ENCODE peak calls at places on chromosomes 2 and 18, in four cellular contexts. One of them, this sample, is unnamed.

GRCh38 chr2:127651987-127652550 is 6.1 kb downstream of the GPR17 start:
- DNase-seq in kidney: peak; percentile 64
- DNase-seq in GM23248: no peak
- DNase-seq in fibroblast of lung: no peak
- DNase-seq in this sample: no peak

GRCh38 chr2:120395686-120396518 is 50.0 kb downstream of the INHBB start:
- DNase-seq in kidney: peak; percentile 75
- DNase-seq in GM23248: no peak
- DNase-seq in fibroblast of lung: peak; percentile 4
- DNase-seq in this sample: peak; percentile 57

GRCh38 chr2:130819226-130819914 is 17.3 kb upstream of the ARHGEF4 start:
- DNase-seq in kidney: no peak
- DNase-seq in GM23248: no peak
- DNase-seq in fibroblast of lung: no peak
- DNase-seq in this sample: no peak

GRCh38 chr2:54673501-54673998 is 49.9 kb upstream of the EML6 start:
- DNase-seq in kidney: peak; percentile 89
- DNase-seq in GM23248: peak; percentile 69
- DNase-seq in fibroblast of lung: no peak
- DNase-seq in this sample: peak; percentile 53

GRCh38 chr2:196337618-196337953 is 166.2 kb upstream of the STK17B start:
- DNase-seq in kidney: no peak
- DNase-seq in GM23248: no peak
- DNase-seq in fibroblast of lung: no peak
- DNase-seq in this sample: no peak

GRCh38 chr2:943821-944220 is 6.8 kb upstream of the SNTG2 start:
- DNase-seq in kidney: no peak
- DNase-seq in GM23248: no peak
- DNase-seq in fibroblast of lung: no peak
- DNase-seq in this sample: peak; percentile 32

GRCh38 chr2:20614201-20615045 is 36.5 kb downstream of the HS1BP3 start:
- DNase-seq in kidney: peak; percentile 78
- DNase-seq in GM23248: no peak
- DNase-seq in fibroblast of lung: peak; percentile 45
- DNase-seq in this sample: peak; percentile 88

GRCh38 chr18:43914017-43914416 is 636.7 kb upstream of the SYT4 start:
- DNase-seq in kidney: no peak
- DNase-seq in GM23248: no peak
- DNase-seq in fibroblast of lung: no peak
- DNase-seq in this sample: no peak

GRCh38 chr18:57430166-57430958 is 4.8 kb upstream of the ONECUT2 start:
- DNase-seq in kidney: no peak
- DNase-seq in GM23248: no peak
- DNase-seq in fibroblast of lung: no peak
- DNase-seq in this sample: peak; percentile 83

GRCh38 chr18:48922203-48922800 is 28.5 kb downstream of the SMAD7 start:
- DNase-seq in kidney: peak; percentile 37
- DNase-seq in GM23248: peak; percentile 21
- DNase-seq in fibroblast of lung: no peak
- DNase-seq in this sample: no peak

GRCh38 chr2:26164641-26165211 is 8.2 kb upstream of the GAREM2 start:
- DNase-seq in kidney: no peak
- DNase-seq in GM23248: no peak
- DNase-seq in fibroblast of lung: no peak
- DNase-seq in this sample: peak; percentile 17

GRCh38 chr2:200509227-200509607 is 651 bp downstream of the KCTD18 start:
- DNase-seq in kidney: no peak
- DNase-seq in GM23248: peak; percentile 50
- DNase-seq in fibroblast of lung: no peak
- DNase-seq in this sample: peak; percentile 55

GRCh38 chr2:124571836-124572235 is 546.7 kb downstream of the CNTNAP5 start:
- DNase-seq in kidney: no peak
- DNase-seq in GM23248: no peak
- DNase-seq in fibroblast of lung: no peak
- DNase-seq in this sample: no peak

GRCh38 chr18:11500153-11501122 is 109.0 kb upstream of the SLC35G4 start:
- DNase-seq in kidney: peak; percentile 79
- DNase-seq in GM23248: peak; percentile 99
- DNase-seq in fibroblast of lung: peak; percentile 100
- DNase-seq in this sample: no peak

GRCh38 chr2:77999376-77999775 is 477.2 kb upstream of the LRRTM4 start:
- DNase-seq in kidney: no peak
- DNase-seq in GM23248: no peak
- DNase-seq in fibroblast of lung: no peak
- DNase-seq in this sample: no peak

GRCh38 chr2:96907405-96908041 is 37.6 kb upstream of the SEMA4C start:
- DNase-seq in kidney: peak; percentile 94
- DNase-seq in GM23248: peak; percentile 62
- DNase-seq in fibroblast of lung: peak; percentile 70
- DNase-seq in this sample: peak; percentile 93

GRCh38 chr2:176123483-176123843 is 944 bp downstream of the HOXD9 start:
- DNase-seq in kidney: no peak
- DNase-seq in GM23248: no peak
- DNase-seq in fibroblast of lung: no peak
- DNase-seq in this sample: no peak
- H3K27ac ChIP-seq in kidney: peak overlapping the region; percentile 91
- H3K27ac ChIP-seq in GM23248: no peak overlapping the region
- H3K27ac ChIP-seq in fibroblast of lung: no peak overlapping the region
- H3K27ac ChIP-seq in this sample: no peak overlapping the region

GRCh38 chr2:63051795-63052333 is 1.2 kb downstream of the OTX1 start:
- DNase-seq in kidney: peak; percentile 63
- DNase-seq in GM23248: no peak
- DNase-seq in fibroblast of lung: no peak
- DNase-seq in this sample: peak; percentile 71
- H3K9me3 ChIP-seq in kidney: no peaks in the 10 kb centered on the region
- H3K9me3 ChIP-seq in GM23248: no peaks in the 10 kb centered on the region
- H3K9me3 ChIP-seq in fibroblast of lung: no peaks in the 10 kb centered on the region
- H3K9me3 ChIP-seq in this sample: peaks cover 5% of the 10 kb centered on the region

GRCh38 chr2:46719499-46719898 is 196.1 kb downstream of the MCFD2 start:
- DNase-seq in kidney: no peak
- DNase-seq in GM23248: peak; percentile 75
- DNase-seq in fibroblast of lung: peak; percentile 92
- DNase-seq in this sample: no peak
- H3K9ac ChIP-seq in kidney: no peak overlapping the region
- H3K9ac ChIP-seq in GM23248: peak overlapping the region; percentile 80
- H3K9ac ChIP-seq in fibroblast of lung: no peak overlapping the region
- H3K9ac ChIP-seq in this sample: no peak overlapping the region

GRCh38 chr2:41926614-41927580 is 120.9 kb upstream of the PKDCC start:
- DNase-seq in kidney: peak; percentile 90
- DNase-seq in GM23248: peak; percentile 52
- DNase-seq in fibroblast of lung: no peak
- DNase-seq in this sample: no peak
- H3K27ac ChIP-seq in kidney: no peak overlapping the region
- H3K27ac ChIP-seq in GM23248: no peak overlapping the region
- H3K27ac ChIP-seq in fibroblast of lung: no peak overlapping the region
- H3K27ac ChIP-seq in this sample: no peak overlapping the region

GRCh38 chr2:239577913-239578312 is 177.1 kb upstream of the HDAC4 start:
- DNase-seq in kidney: peak; percentile 26
- DNase-seq in GM23248: no peak
- DNase-seq in fibroblast of lung: no peak
- DNase-seq in this sample: no peak
- H3K9me3 ChIP-seq in kidney: no peaks in the 10 kb centered on the region
- H3K9me3 ChIP-seq in GM23248: no peaks in the 10 kb centered on the region
- H3K9me3 ChIP-seq in fibroblast of lung: no peaks in the 10 kb centered on the region
- H3K9me3 ChIP-seq in this sample: no peaks in the 10 kb centered on the region

DNA sequence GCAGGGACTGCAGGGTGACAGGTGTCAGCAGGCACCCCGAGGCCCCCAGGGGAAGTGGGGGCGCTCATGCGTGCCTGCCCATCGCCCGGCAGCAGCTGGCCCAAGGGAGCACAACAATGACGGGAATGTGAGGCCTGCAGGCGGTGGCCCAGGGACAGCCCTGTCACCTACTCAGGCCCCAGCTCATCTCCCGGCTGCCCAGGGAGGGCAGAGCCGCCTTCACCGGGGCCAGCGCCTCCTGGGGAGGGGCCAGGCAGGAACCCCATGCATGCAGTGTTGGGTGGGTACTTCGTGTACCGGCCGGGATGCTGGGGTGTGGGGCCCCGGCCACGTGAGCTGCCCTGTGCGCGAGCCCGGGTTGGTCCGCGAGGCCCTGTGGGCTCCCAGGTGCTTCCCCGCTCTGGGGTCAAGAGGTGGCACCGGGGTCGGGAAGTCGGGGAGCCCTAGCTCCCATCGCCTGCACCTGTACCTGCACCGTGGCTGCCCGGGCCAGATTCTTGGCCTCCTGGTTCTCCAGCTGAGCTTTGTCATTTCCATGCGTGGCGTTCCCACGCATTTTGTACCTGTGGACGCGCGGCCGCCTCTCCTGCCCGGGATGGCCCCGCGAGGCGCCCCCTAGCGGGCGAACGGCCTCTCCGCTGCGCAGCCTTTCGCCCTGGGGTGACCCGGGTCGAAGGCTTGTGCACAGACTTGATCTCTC is 823 bp downstream of the KLHL30 start:
- DNase-seq in kidney: no peak
- DNase-seq in GM23248: no peak
- DNase-seq in fibroblast of lung: no peak
- DNase-seq in this sample: peak; percentile 82
- H3K9ac ChIP-seq in kidney: no peak overlapping the region
- H3K9ac ChIP-seq in GM23248: no peak overlapping the region
- H3K9ac ChIP-seq in fibroblast of lung: peak overlapping the region; percentile 28
- H3K9ac ChIP-seq in this sample: no peak overlapping the region

GRCh38 chr2:28691774-28692281 is 59.8 kb upstream of the PPP1CB start:
- DNase-seq in kidney: peak; percentile 85
- DNase-seq in GM23248: peak; percentile 46
- DNase-seq in fibroblast of lung: peak; percentile 82
- DNase-seq in this sample: peak; percentile 67

GRCh38 chr2:28692411-28692810 is 59.2 kb upstream of the PPP1CB start:
- DNase-seq in kidney: no peak
- DNase-seq in GM23248: no peak
- DNase-seq in fibroblast of lung: no peak
- DNase-seq in this sample: no peak

GRCh38 chr2:28694364-28694763 is 57.3 kb upstream of the PPP1CB start:
- DNase-seq in kidney: no peak
- DNase-seq in GM23248: no peak
- DNase-seq in fibroblast of lung: no peak
- DNase-seq in this sample: no peak

GRCh38 chr2:28695245-28695647 is 56.4 kb upstream of the PPP1CB start:
- DNase-seq in kidney: no peak
- DNase-seq in GM23248: no peak
- DNase-seq in fibroblast of lung: no peak
- DNase-seq in this sample: no peak

GRCh38 chr2:28693223-28693622 is 58.4 kb upstream of the PPP1CB start:
- DNase-seq in kidney: no peak
- DNase-seq in GM23248: no peak
- DNase-seq in fibroblast of lung: no peak
- DNase-seq in this sample: no peak
- H3K27ac ChIP-seq in kidney: no peak overlapping the region
- H3K27ac ChIP-seq in GM23248: no peak overlapping the region
- H3K27ac ChIP-seq in fibroblast of lung: no peak overlapping the region
- H3K27ac ChIP-seq in this sample: no peak overlapping the region

This sample was measured in endodermal cell.